ENCODE peak calls at places on chromosomes 6 and 20, in seven cellular contexts. T is heart right ventricle; Y is sigmoid colon; N is transverse colon; G is cardiac muscle cell; U is upper lobe of right lung; W is CD8-positive, alpha-beta memory T cell. J is an unnamed sample. For H3K4me1, the result is how much of the 10 kb centered on the place peaks cover.

GRCh38 chr6:39207421-39208232 is 21.6 kb downstream of the KCNK5 start:
- DNase-seq in Y (no peak), G (no peak), T (no peak), N (no peak), U (no peak), W (no peak), J (no peak)

GRCh38 chr20:38073307-38074010 is 39.9 kb downstream of the RPRD1B start:
- DNase-seq in G (peak), U (no peak), T (peak), N (peak), W (peak), Y (peak), J (peak)

GRCh38 chr20:49724637-49725606 is 11.2 kb upstream of the B4GALT5 start:
- DNase-seq in T (peak), N (no peak), Y (peak), G (peak), W (no peak), U (no peak), J (peak)

GRCh38 chr6:1786455-1787108 is 176.9 kb downstream of the FOXC1 start:
- DNase-seq in N (no peak), T (no peak), G (no peak), Y (no peak), U (no peak), W (no peak), J (no peak)

GRCh38 chr6:3292431-3293197 is 33.9 kb downstream of the PSMG4 start:
- DNase-seq in T (no peak), U (peak), Y (peak), G (no peak), N (peak), W (no peak), J (no peak)

GRCh38 chr20:33450867-33451266 is 7.3 kb upstream of the SNTA1 start:
- DNase-seq in W (no peak), T (no peak), G (peak), N (no peak), U (no peak), Y (no peak), J (no peak)

GRCh38 chr20:46681032-46681854 is 8.0 kb downstream of the TP53RK start:
- DNase-seq in T (peak), U (no peak), N (peak), W (peak), G (peak), Y (no peak), J (peak)

GRCh38 chr20:54576496-54576895 is 101.1 kb downstream of the DOK5 start:
- DNase-seq in U (no peak), G (no peak), N (no peak), Y (no peak), W (no peak), T (no peak), J (no peak)

GRCh38 chr6:35259946-35260626 is 551 bp downstream of the ZNF76 start:
- DNase-seq in Y (peak), T (peak), U (peak), N (peak), G (peak), W (peak), J (peak)

GRCh38 chr6:131744888-131745287 is 34.1 kb upstream of the CTAGE9 start:
- DNase-seq in G (no peak), Y (no peak), U (no peak), T (no peak), N (no peak), W (no peak), J (no peak)

GRCh38 chr6:106167105-106167814 is 81.1 kb downstream of the PRDM1 start:
- DNase-seq in G (no peak), W (no peak), Y (no peak), N (no peak), T (no peak), U (no peak), J (no peak)

GRCh38 chr6:117389227-117390057 is 36.3 kb downstream of the ROS1 start:
- DNase-seq in Y (no peak), W (no peak), N (peak), T (no peak), G (peak), U (no peak), J (no peak)

GRCh38 chr20:58028123-58028522 is 200.3 kb downstream of the ANKRD60 start:
- DNase-seq in T (no peak), Y (no peak), W (no peak), N (peak), G (no peak), U (no peak), J (no peak)

DNA sequence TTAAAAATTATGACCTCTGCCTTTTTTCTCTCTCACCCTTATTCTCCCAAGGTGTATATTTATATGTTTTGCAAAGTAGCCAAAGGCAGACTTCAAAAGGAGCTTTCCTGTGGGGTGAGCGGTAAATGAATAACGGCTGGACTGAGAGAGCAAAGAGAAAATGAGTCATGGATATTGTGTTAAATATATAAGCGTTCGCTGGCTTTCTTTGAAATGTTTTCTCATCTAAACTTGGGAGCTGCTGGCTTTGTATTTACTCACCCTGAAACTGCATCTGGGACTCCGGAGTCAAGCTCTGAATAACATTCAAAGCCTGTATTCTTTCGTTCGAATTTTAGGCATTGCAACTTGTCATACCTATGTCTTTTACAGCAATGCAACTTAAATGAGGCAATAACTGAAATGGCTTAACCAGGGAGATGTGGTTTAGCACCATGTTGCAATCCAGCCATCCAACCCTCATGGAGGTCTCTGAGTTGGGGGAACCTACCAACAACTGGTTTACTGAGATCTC is 32.0 kb downstream of the ATXN1 start:
- DNase-seq in W (no peak), N (no peak), G (peak), U (no peak), T (no peak), Y (no peak), J (no peak)
- H3K4me1 ChIP-seq in W (under half), N (under half), G (under half), U (half or more), T (under half), Y (under half), J (under half)

DNA sequence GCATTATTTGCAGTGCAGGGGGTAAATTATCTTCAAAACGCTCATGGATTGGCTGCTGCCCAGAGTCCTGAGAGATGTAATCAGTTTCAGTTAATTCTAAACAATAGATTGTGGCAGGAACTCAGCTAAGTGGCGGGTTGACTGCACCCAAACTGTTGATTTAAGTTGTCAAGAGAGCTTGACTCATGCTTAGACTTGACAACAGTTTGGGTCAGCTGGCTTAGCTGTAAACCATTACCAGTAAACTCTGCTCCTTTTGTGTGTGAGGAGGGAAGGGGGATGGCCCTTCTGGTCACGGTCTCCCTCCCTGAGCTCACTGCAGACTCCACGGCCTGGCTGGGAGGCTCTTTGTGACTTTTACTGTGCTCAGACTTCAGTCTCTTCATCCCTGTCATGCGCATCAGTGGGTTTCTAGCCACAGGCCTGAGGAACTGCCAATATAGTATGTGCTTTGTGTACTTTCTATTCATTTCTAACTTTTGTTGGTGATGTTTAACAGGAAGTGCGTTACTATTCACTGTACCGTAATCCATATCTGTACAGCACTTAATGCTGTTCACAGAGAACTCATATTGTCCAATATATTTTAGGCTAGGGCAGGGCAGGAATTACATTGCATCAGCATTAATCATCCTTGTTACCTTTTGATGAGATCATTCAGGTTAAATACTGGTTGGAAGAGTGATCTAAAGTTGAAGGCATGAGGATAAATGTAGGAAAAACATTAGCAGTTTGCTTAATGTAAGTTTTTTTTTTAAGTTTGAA is 488.3 kb downstream of the CDKAL1 start:
- DNase-seq in T (no peak), N (no peak), Y (no peak), G (peak), W (no peak), U (no peak), J (no peak)
- H3K27ac ChIP-seq in T (no peak), N (no peak), Y (no peak), G (no peak), W (no peak), U (no peak), J (peak)

DNA sequence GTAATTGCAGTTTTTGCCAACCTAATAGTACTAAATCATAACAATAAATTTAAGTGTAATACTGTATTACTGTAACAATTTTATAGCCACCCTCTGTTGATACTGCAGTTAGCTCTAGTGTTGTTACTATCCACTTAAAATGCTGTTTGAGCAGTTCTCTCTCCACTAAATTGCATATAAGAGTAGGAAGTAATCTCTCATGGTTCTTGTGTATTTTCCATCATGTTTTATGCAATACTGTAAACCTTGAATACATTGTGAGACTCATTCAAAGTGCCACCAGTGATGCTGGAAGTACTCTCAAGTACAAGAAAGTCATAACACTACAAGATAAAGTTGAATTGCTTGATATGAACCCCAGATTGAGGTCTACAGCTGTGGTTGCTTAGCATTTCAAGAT is 65.5 kb downstream of the WASF1 start:
- DNase-seq in N (no peak), T (no peak), G (no peak), W (no peak), U (no peak), Y (no peak), J (no peak)
- H3K4me3 ChIP-seq in N (no peak), T (no peak), G (no peak), W (no peak), U (no peak), Y (no peak), J (no peak)

DNA sequence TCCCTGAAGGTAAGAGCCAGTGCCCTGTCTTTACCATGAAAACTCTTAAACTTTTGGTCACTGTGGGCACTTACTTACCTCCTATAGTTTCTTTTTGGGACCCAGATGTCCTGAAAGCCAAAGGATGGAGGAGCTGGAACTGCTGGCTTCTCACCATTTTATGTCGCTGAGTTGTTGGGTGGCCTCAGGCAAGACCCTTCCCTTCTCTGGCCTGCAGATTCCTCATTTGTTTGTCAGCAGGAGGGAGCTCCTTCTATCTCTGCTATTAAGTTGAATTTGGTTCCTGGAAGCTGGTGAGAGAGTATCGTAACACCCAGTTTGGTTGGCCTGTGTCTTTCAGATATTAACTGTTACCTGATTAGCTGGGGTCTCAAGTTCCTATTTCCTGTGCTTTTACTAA is 68.2 kb upstream of the MYL9 start:
- DNase-seq in Y (no peak), T (no peak), N (no peak), G (no peak), W (no peak), U (no peak), J (no peak)
- H3K4me1 ChIP-seq in Y (under half), T (under half), N (under half), G (under half), W (under half), U (half or more), J (half or more)

GRCh38 chr6:31778999-31779885 is 2.1 kb upstream of the VWA7 start:
- DNase-seq in T (no peak), Y (no peak), W (no peak), N (no peak), U (no peak), G (no peak), J (no peak)
- H3K27ac ChIP-seq in T (no peak), Y (no peak), W (no peak), N (no peak), U (no peak), G (peak), J (no peak)

GRCh38 chr6:49551126-49551865 is 828 bp downstream of the C6orf141 start:
- DNase-seq in G (no peak), W (no peak), Y (no peak), U (no peak), N (peak), T (no peak), J (no peak)

GRCh38 chr6:49552596-49552995 is 2.1 kb downstream of the C6orf141 start:
- DNase-seq in G (no peak), U (no peak), Y (no peak), W (no peak), T (no peak), N (no peak), J (no peak)

GRCh38 chr6:49550413-49551125 is at the start of gene C6orf141:
- DNase-seq in W (no peak), N (peak), U (peak), G (peak), Y (no peak), T (no peak), J (no peak)

GRCh38 chr6:49553353-49553752 is 2.9 kb downstream of the C6orf141 start:
- DNase-seq in Y (no peak), T (no peak), W (no peak), N (no peak), U (no peak), G (no peak), J (no peak)

GRCh38 chr6:49551866-49552129 is 1.3 kb downstream of the C6orf141 start:
- DNase-seq in Y (no peak), N (no peak), T (no peak), G (no peak), U (no peak), W (no peak), J (no peak)
- H3K4me3 ChIP-seq in Y (no peak), N (no peak), T (peak), G (peak), U (peak), W (peak), J (no peak)

GRCh38 chr6:108578595-108579038 is 17.9 kb downstream of the FOXO3 start:
- DNase-seq in U (no peak), G (peak), T (no peak), N (no peak), W (no peak), Y (no peak), J (no peak)
- H3K4me1 ChIP-seq in U (half or more), G (half or more), T (under half), N (half or more), W (half or more), Y (under half), J (half or more)

DNA sequence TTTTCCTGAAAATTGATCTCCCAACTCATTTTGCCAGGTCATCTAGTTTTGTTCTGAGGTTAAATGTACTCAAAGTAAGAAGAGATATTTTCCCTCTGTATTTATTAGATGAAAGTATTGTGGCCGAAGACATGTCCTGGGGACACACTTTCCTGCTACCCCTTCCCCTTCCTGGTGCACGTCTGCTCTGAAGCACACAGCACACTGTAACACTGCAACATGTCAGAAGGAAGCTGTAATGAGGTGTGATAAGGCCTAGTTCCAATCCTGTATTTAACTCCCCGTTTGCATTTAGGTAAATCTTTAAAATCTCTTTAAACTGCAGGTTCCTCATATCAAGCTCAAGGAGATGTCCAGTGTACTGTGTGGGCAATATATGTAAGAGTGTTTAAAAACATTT is 99.4 kb downstream of the HDGFL1 start:
- DNase-seq in U (no peak), Y (no peak), N (no peak), T (no peak), G (no peak), W (no peak), J (no peak)
- H3K27ac ChIP-seq in U (no peak), Y (no peak), N (no peak), T (peak), G (peak), W (no peak), J (no peak)

GRCh38 chr6:81384921-81385320 is 367.6 kb downstream of the TENT5A start:
- DNase-seq in G (no peak), N (no peak), U (no peak), W (no peak), T (no peak), Y (no peak), J (no peak)
- H3K4me3 ChIP-seq in G (no peak), N (no peak), U (no peak), W (no peak), T (no peak), Y (no peak), J (no peak)

GRCh38 chr6:52508261-52508739 is 68.6 kb downstream of the TRAM2 start:
- DNase-seq in N (no peak), Y (no peak), T (no peak), W (no peak), U (no peak), G (no peak), J (peak)

GRCh38 chr6:52509281-52510212 is 67.3 kb downstream of the TRAM2 start:
- DNase-seq in G (no peak), N (no peak), U (no peak), Y (no peak), T (no peak), W (no peak), J (peak)

GRCh38 chr6:52511572-52512151 is 65.2 kb downstream of the TRAM2 start:
- DNase-seq in N (no peak), Y (no peak), T (no peak), W (no peak), G (no peak), U (no peak), J (no peak)

GRCh38 chr6:52511163-52511562 is 65.7 kb downstream of the TRAM2 start:
- DNase-seq in N (no peak), U (no peak), W (no peak), Y (no peak), G (no peak), T (no peak), J (no peak)

DNA sequence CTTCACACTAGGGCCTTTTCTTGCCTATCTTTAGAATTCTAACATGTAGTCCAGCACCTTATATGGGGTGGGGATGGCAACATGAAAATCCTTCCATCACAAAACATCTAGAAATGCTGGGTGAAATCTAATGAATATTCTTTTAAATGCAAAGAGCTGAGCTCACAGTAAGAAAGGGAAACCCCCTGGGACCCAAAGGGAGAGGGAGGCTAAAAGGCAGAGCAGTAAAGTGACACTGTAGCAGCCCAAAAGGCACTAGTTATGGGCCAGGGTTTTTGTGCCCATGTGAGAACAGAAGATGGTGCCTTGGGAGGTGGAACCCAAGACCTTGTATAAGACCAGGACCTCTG is 66.7 kb downstream of the TRAM2 start:
- DNase-seq in G (no peak), N (no peak), U (no peak), W (no peak), T (no peak), Y (no peak), J (no peak)
- H3K4me1 ChIP-seq in G (under half), N (under half), U (under half), W (under half), T (under half), Y (under half), J (under half)